ENCODE peak calls at places on chromosomes 4 and X, in five cellular contexts. H, I, Z, G and J are unnamed samples.

GRCh38 chrX:134735015-134735414 is 76.7 kb upstream of the PLAC1 start:
- DNase-seq in Z (no peak), I (no peak), H (no peak), G (no peak), J (no peak)

GRCh38 chr4:136918772-136919171 is 613.5 kb downstream of the PCDH18 start:
- DNase-seq in G (no peak), I (peak; percentile 11), Z (no peak), H (no peak), J (no peak)

GRCh38 chr4:76850010-76850441 is 47.9 kb downstream of the SOWAHB start:
- DNase-seq in H (peak; percentile 76), Z (peak; percentile 66), G (no peak), I (peak; percentile 97), J (no peak)

GRCh38 chrX:11059923-11060322 is 51.2 kb upstream of the HCCS start:
- DNase-seq in I (peak; percentile 36), Z (no peak), H (no peak), G (no peak), J (no peak)

GRCh38 chrX:100289159-100289558 is 120.9 kb downstream of the PCDH19 start:
- DNase-seq in I (no peak), Z (no peak), G (no peak), H (no peak), J (no peak)

GRCh38 chr4:168574581-168575295 is 77.9 kb downstream of the PALLD start:
- DNase-seq in G (no peak), Z (peak; percentile 42), H (peak; percentile 28), I (peak; percentile 84), J (no peak)

GRCh38 chrX:66889418-66889817 is 250.5 kb upstream of the EDA2R start:
- DNase-seq in I (no peak), G (no peak), Z (no peak), H (no peak), J (no peak)

GRCh38 chrX:111040377-111041017 is 55.5 kb upstream of the PAK3 start:
- DNase-seq in I (peak; percentile 72), Z (no peak), H (no peak), G (no peak), J (no peak)

GRCh38 chr4:55661398-55662056 is 25.4 kb upstream of the NMU start:
- DNase-seq in I (no peak), H (no peak), Z (no peak), G (no peak), J (no peak)

GRCh38 chr4:16573181-16573580 is 325.3 kb downstream of the LDB2 start:
- DNase-seq in G (no peak), I (peak; percentile 64), H (no peak), Z (no peak), J (no peak)

GRCh38 chr4:93529692-93530091 is 298.9 kb upstream of the ATOH1 start:
- DNase-seq in I (no peak), H (no peak), G (no peak), Z (no peak), J (no peak)

GRCh38 chr4:152188801-152189200 is 347.1 kb downstream of the FBXW7 start:
- DNase-seq in I (no peak), Z (no peak), H (no peak), G (no peak), J (no peak)

DNA sequence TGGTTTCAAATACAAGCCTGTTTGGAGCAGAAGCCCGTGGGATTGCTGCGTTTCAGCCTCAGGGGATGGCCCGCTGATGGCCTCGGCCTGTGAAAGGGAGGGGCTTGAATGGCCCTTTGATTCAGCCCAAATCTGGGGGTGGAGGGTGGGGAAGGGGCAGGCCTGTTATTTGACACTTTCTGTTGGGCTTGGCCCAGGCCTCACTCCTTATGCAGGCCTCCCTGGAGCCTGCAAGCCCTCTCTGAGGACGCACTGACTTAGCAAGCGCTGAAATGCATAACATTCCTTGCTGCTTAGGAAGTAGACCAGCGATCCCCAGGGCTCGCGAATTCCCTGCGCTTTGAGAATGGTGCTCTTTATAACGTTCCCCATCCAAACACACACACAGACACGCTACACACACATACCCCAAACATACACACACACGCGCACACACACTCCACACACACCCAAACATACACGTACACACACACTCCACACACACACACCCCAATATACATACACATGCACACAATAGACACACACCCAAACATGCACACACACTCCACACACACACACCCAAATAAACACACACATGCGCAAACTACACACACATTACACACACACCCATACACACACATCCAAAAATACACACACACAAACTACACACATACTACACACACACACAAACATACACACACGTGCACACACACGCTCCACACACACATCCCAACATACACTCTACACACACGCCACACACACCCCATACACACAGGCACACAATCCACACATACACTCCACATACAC is 29.6 kb downstream of the TLR10 start:
- DNase-seq in Z (no peak), G (no peak), H (peak; percentile 34), I (no peak), J (peak; percentile 19)
- H2AFZ ChIP-seq in Z (peak overlapping the region; percentile 93), G (peak overlapping the region; percentile 79), H (peak overlapping the region; percentile 5), I (no peak overlapping the region), J (no peak overlapping the region)

GRCh38 chr4:153538408-153539057 is 72.4 kb downstream of the TMEM131L start:
- DNase-seq in Z (no peak), H (no peak), I (no peak), G (no peak), J (peak; percentile 61)
- H2AFZ ChIP-seq in Z (no peak overlapping the region), H (no peak overlapping the region), I (no peak overlapping the region), G (no peak overlapping the region), J (peak overlapping the region; percentile 33)

DNA sequence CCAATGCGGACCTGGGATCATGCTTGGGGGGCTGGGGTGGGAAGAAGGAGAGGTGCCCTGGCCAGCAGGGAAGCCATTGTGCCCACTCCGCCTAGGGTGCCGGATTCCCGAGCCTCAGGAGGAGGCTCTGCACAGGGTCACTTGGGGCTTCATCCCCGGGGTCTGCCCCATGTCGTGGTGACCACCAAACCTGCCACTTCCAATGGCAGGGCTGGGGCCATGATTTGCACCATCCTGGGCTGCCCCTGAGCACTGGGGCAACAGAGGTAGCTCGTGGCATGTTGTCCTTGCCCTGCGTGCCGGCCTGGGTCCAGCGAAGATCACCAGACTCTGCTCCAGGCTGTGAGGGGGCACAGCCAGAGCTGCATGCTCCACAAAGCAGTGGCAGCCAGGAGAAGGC is 71.4 kb upstream of the DCAF12L2 start:
- DNase-seq in G (no peak), H (no peak), I (no peak), Z (no peak), J (no peak)
- H2AFZ ChIP-seq in G (no peak overlapping the region), H (no peak overlapping the region), I (no peak overlapping the region), Z (no peak overlapping the region), J (no peak overlapping the region)

GRCh38 chr4:15374697-15375096 is 53.1 kb upstream of the C1QTNF7 start:
- DNase-seq in I (no peak), Z (no peak), H (no peak), G (no peak), J (no peak)
- H2AFZ ChIP-seq in I (no peak overlapping the region), Z (no peak overlapping the region), H (no peak overlapping the region), G (no peak overlapping the region), J (no peak overlapping the region)